ENCODE peak calls at places on chromosome 5, in four cellular contexts. C is HepG2, Q is WTC11, K is K562. E is an unnamed sample.

GRCh38 chr5:158340608-158341007 is 481.7 kb upstream of the CLINT1 start:
- DNase-seq in C (no peak), Q (no peak), K (no peak), E (no peak)

GRCh38 chr5:55081541-55081940 is 20.9 kb upstream of the GZMA start:
- DNase-seq in C (no peak), Q (no peak), K (no peak), E (no peak)

GRCh38 chr5:75059887-75060286 is 7.5 kb upstream of the GCNT4 start:
- DNase-seq in C (no peak), Q (no peak), K (no peak), E (no peak)

GRCh38 chr5:39464096-39464495 is 39.3 kb upstream of the DAB2 start:
- DNase-seq in C (no peak), Q (no peak), K (no peak), E (no peak)

GRCh38 chr5:150138551-150139265 is 16.9 kb downstream of the PDGFRB start:
- DNase-seq in C (peak; percentile 89), Q (peak; percentile 55), K (no peak), E (no peak)

GRCh38 chr5:112418412-112419049 is 546 bp downstream of the EPB41L4A start:
- DNase-seq in C (no peak), Q (no peak), K (no peak), E (no peak)

GRCh38 chr5:67266654-67267350 is 70.2 kb upstream of the CD180 start:
- DNase-seq in C (no peak), Q (no peak), K (no peak), E (no peak)

GRCh38 chr5:150085950-150086715 is at the start of gene CSF1R:
- DNase-seq in C (no peak), Q (no peak), K (no peak), E (no peak)

GRCh38 chr5:16866795-16867584 is 69.1 kb downstream of the MYO10 start:
- DNase-seq in C (no peak), Q (peak; percentile 42), K (no peak), E (peak; percentile 45)

GRCh38 chr5:99060306-99061261 is 131.8 kb upstream of the CHD1 start:
- DNase-seq in C (peak; percentile 46), Q (peak; percentile 78), K (peak; percentile 71), E (peak; percentile 66)

GRCh38 chr5:176446884-176447537 is 1.2 kb upstream of the FAF2 start:
- DNase-seq in C (no peak), Q (peak; percentile 28), K (peak; percentile 38), E (no peak)

GRCh38 chr5:113147537-113147936 is 170.9 kb downstream of the DCP2 start:
- DNase-seq in C (no peak), Q (no peak), K (no peak), E (no peak)

GRCh38 chr5:135560858-135561257 is 17.9 kb downstream of the CXCL14 start:
- DNase-seq in C (peak; percentile 63), Q (peak; percentile 89), K (peak; percentile 80), E (peak; percentile 82)

GRCh38 chr5:124919076-124919475 is 172.6 kb upstream of the ZNF608 start:
- DNase-seq in C (no peak), Q (no peak), K (no peak), E (no peak)

GRCh38 chr5:3389471-3390026 is 206.1 kb upstream of the IRX1 start:
- DNase-seq in C (no peak), Q (no peak), K (no peak), E (no peak)

GRCh38 chr5:120655828-120656435 is 191.8 kb downstream of the PRR16 start:
- DNase-seq in C (peak; percentile 18), Q (peak; percentile 59), K (peak; percentile 15), E (peak; percentile 34)

GRCh38 chr5:160514866-160515265 is 93.2 kb downstream of the PTTG1 start:
- DNase-seq in C (no peak), Q (no peak), K (no peak), E (no peak)

GRCh38 chr5:1827410-1828397 is 26.5 kb downstream of the NDUFS6 start:
- DNase-seq in C (no peak), Q (peak; percentile 59), K (peak; percentile 63), E (no peak)

GRCh38 chr5:9582406-9582805 is 36.5 kb upstream of the SEMA5A start:
- DNase-seq in C (no peak), Q (no peak), K (no peak), E (no peak)

DNA sequence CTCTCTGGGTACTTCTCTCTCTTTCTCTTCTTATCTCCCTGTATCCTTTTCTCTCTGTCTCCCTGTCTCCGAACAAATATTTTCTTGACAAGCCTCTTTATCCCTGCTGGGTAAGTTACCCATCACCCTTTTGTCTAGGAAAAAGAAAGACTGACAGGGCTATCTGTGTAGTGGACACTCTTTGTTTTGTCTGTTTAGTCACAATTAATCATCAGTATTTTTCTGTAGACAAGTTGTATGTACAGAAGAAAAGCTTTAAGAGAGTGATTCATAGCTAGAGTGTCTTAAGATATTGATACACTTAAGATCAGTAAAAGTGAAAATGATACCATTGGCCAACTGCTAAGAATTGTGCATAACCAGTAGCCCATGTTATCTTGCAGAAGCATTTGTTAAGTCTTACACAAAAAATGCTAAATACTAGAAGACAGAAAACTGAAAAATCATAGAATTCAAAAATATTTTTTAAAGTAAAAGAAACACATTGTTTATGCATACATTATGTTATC is 1043.8 kb upstream of the EDIL3 start:
- DNase-seq in C (no peak), Q (no peak), K (no peak), E (no peak)
- TF ChIP-seq ELF4 in C (no peak), Q (no peak), K (no peak), E (no peak)

GRCh38 chr5:59864718-59865117 is 28.8 kb downstream of the PDE4D start:
- DNase-seq in C (no peak), Q (no peak), K (no peak), E (no peak)

DNA sequence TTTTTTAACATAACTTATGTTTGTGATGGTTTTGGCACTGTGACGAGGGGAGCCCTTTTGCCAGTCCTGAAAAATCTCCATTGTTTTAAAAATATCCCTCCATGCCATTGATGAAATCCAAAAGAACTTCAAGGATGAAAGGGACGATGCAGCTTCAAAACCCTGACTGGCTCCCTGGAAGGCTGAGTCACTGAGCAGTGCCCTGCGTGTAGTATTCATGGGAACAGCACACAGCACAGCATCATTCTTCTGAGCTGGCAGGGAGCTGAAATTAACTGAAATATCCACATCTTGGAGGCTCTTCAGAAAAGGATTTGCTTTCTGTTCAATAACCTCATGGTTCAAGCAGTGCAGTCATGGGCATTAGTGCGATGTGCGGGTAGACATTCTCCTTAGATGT is 29.7 kb downstream of the PDE4D start:
- DNase-seq in C (no peak), Q (no peak), K (no peak), E (no peak)
- TF ChIP-seq ELF4 in C (no peak), Q (no peak), K (no peak), E (no peak)

DNA sequence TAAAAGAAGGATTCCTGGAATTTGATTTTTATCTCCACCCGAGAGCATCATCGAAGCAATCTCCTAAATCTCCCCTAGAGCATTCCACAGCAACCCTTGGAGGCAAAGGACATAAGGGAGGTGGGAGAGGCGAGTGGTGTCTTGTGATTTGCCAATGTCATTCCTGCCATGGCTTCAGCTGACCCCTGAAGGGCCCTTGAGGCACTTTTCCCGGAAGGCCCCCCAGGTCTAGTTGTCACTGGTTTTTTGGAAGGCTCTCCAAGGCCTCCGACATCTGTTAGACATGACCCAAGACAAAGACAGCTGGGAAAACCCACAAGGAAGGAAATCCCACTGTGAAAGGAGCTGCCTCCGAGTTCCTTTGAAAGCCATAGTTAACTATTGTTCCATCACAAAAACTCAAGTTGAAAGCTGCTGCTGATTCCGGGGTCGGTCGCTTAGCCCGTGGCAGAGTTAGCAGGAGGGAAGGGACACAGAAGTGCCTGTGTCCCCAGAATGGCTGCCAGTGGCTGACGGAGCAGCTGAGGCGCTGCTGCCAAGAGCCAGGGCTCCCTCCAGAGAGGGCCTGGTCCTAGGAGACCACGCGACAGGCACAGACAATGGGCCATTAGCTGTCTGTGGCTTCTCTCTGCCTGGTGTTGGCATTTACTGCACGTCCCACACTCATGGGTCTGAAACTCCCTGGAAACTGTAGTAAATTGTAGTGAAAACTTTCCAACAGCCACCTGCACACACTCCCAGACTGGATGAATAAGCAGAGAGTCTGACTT is 24.4 kb upstream of the TRIO start:
- DNase-seq in C (no peak), Q (peak; percentile 16), K (no peak), E (no peak)
- TF ChIP-seq ELF4 in C (no peak), Q (no peak), K (no peak), E (no peak)

DNA sequence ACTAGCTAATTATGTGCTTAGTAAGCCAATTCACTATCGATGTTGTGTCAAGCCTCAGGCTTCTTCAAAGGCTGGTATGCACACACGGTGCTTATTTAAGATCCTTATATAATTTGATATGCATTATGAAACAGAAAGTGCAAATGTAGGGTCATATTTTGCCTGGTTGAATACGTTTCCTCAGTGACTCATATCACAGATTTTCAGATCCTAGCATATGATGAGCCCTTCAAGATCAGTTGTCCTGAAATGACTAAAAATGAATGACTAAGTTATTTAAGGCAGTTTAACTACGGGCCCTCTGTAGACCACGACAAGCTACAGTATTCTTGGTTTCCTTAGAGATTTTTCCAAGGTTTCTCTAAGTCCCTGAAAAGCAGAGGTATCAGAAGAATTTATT is 778.3 kb downstream of the PRELID2 start:
- DNase-seq in C (no peak), Q (no peak), K (no peak), E (no peak)
- TF ChIP-seq ELF4 in C (no peak), Q (no peak), K (no peak), E (no peak)

GRCh38 chr5:175383350-175383749 is 60.6 kb downstream of the DRD1 start:
- DNase-seq in C (no peak), Q (no peak), K (no peak), E (no peak)
- TF ChIP-seq ELF4 in C (no peak), Q (no peak), K (no peak), E (no peak)